ENCODE peak calls at places on chromosomes 3 and 15, in ten cellular contexts. D is cardiac fibroblast, M is dorsolateral prefrontal cortex, I is GF-D8, A is stromal cell of bone marrow, C is epithelial cell of esophagus, U is breast epithelium, V is cerebellar nuclear complex, P is CD14-positive monocyte, H is glomerular endothelial cell. Q is an unnamed sample.

GRCh38 chr3:8505621-8506020 is 4.0 kb downstream of the LMCD1 start:
- DNase-seq in D (no peak), M (no peak), I (no peak), A (no peak), C (no peak), U (peak; percentile 55), V (no peak), P (no peak), H (no peak), Q (no peak)

GRCh38 chr15:74657846-74658245 is 38.0 kb downstream of the EDC3 start:
- DNase-seq in D (peak; percentile 48), M (no peak), I (no peak), A (no peak), C (peak; percentile 19), U (no peak), V (no peak), P (no peak), H (no peak), Q (no peak)

GRCh38 chr15:91941871-91942270 is 88.4 kb downstream of the SLCO3A1 start:
- DNase-seq in D (peak; percentile 34), M (no peak), I (no peak), A (no peak), C (peak; percentile 46), U (no peak), V (no peak), P (no peak), H (no peak), Q (no peak)

GRCh38 chr3:73502609-73503560 is 121.9 kb downstream of the PDZRN3 start:
- DNase-seq in D (peak; percentile 90), M (peak; percentile 73), I (peak; percentile 9), A (peak; percentile 66), C (peak; percentile 78), U (peak; percentile 45), V (no peak), P (no peak), H (peak; percentile 31), Q (peak; percentile 43)

GRCh38 chr15:66886241-66886675 is 179.1 kb upstream of the SMAD3 start:
- DNase-seq in D (no peak), M (no peak), I (no peak), A (no peak), C (no peak), U (no peak), V (no peak), P (no peak), H (no peak), Q (no peak)

GRCh38 chr15:38354321-38354929 is 99.5 kb upstream of the FAM98B start:
- DNase-seq in D (peak; percentile 88), M (peak; percentile 51), I (no peak), A (peak; percentile 53), C (peak; percentile 80), U (peak; percentile 52), V (no peak), P (no peak), H (no peak), Q (no peak)

GRCh38 chr3:141419946-141420345 is 51.6 kb downstream of the ZBTB38 start:
- DNase-seq in D (no peak), M (no peak), I (no peak), A (no peak), C (no peak), U (no peak), V (no peak), P (no peak), H (no peak), Q (no peak)

GRCh38 chr15:51371271-51371670 is 29.8 kb downstream of the GLDN start:
- DNase-seq in D (no peak), M (no peak), I (no peak), A (no peak), C (no peak), U (no peak), V (no peak), P (no peak), H (no peak), Q (no peak)

GRCh38 chr3:121916189-121916588 is 22.0 kb downstream of the SLC15A2 start:
- DNase-seq in D (no peak), M (no peak), I (no peak), A (no peak), C (no peak), U (no peak), V (no peak), P (no peak), H (no peak), Q (no peak)

GRCh38 chr15:65529754-65530317 is 427 bp upstream of the HACD3 start:
- DNase-seq in D (no peak), M (no peak), I (no peak), A (no peak), C (no peak), U (no peak), V (no peak), P (no peak), H (no peak), Q (no peak)

GRCh38 chr3:136818191-136818850 is 605 bp upstream of the SLC35G2 start:
- DNase-seq in D (peak; percentile 96), M (no peak), I (no peak), A (peak; percentile 66), C (peak; percentile 69), U (no peak), V (no peak), P (no peak), H (peak; percentile 91), Q (no peak)

GRCh38 chr3:10977864-10978510 is 14.6 kb upstream of the SLC6A1 start:
- DNase-seq in D (peak; percentile 56), M (no peak), I (no peak), A (peak; percentile 25), C (no peak), U (no peak), V (no peak), P (no peak), H (no peak), Q (no peak)

Q was measured in epithelial cell of prostate.